ENCODE peak calls at places on chromosomes 13 and 19, in eight cellular contexts. J, O, T, W, S, M, U and Y are unnamed samples.

GRCh38 chr13:107450426-107450825 is 764.9 kb downstream of the LIG4 start:
- DNase-seq in W (no peak), M (no peak), U (no peak), T (peak; percentile 7), S (no peak), J (no peak), O (no peak), Y (no peak)

GRCh38 chr19:54850930-54851329 is 687 bp downstream of the KIR3DL2 start:
- DNase-seq in S (no peak), J (no peak), U (no peak), M (no peak), W (no peak), T (no peak), O (no peak), Y (no peak)

GRCh38 chr19:46404039-46404883 is 9.1 kb downstream of the CCDC8 start:
- DNase-seq in S (no peak), T (peak; percentile 62), W (no peak), M (no peak), O (no peak), J (no peak), U (no peak), Y (peak; percentile 63)

GRCh38 chr13:93758575-93758974 is 532.0 kb downstream of the GPC6 start:
- DNase-seq in W (no peak), U (no peak), S (no peak), M (no peak), O (no peak), T (peak; percentile 60), J (no peak), Y (no peak)

GRCh38 chr13:75850915-75851314 is 214.8 kb downstream of the LMO7 start:
- DNase-seq in W (no peak), J (no peak), T (no peak), S (no peak), O (no peak), U (no peak), M (no peak), Y (no peak)

GRCh38 chr13:76630629-76631028 is 255.6 kb downstream of the KCTD12 start:
- DNase-seq in W (no peak), T (peak; percentile 34), S (no peak), O (no peak), U (no peak), M (no peak), J (no peak), Y (no peak)

GRCh38 chr19:48443731-48444128 is 2.1 kb upstream of the GRWD1 start:
- DNase-seq in J (no peak), O (no peak), U (no peak), W (no peak), T (no peak), M (no peak), S (no peak), Y (no peak)

GRCh38 chr13:95195146-95195545 is 106.1 kb downstream of the ABCC4 start:
- DNase-seq in J (no peak), M (no peak), T (no peak), U (no peak), S (no peak), W (no peak), O (no peak), Y (no peak)

GRCh38 chr13:51475727-51476521 is 23.1 kb upstream of the INTS6 start:
- DNase-seq in S (no peak), U (no peak), W (no peak), O (no peak), T (peak; percentile 76), J (no peak), M (no peak), Y (no peak)

GRCh38 chr19:29663861-29664752 is 1.2 kb upstream of the PLEKHF1 start:
- DNase-seq in T (peak; percentile 37), U (no peak), J (no peak), S (no peak), W (no peak), M (no peak), O (no peak), Y (peak; percentile 67)

GRCh38 chr13:24911135-24911524 is 147.2 kb downstream of the RNF17 start:
- DNase-seq in W (no peak), M (no peak), S (no peak), T (peak; percentile 79), O (no peak), J (no peak), U (no peak), Y (peak; percentile 38)

GRCh38 chr19:13401388-13401787 is 104.9 kb downstream of the CACNA1A start:
- DNase-seq in T (peak; percentile 63), O (no peak), U (no peak), S (no peak), M (no peak), J (no peak), W (no peak), Y (peak; percentile 15)

GRCh38 chr19:11986754-11987153 is 21.9 kb downstream of the ZNF763 start:
- DNase-seq in T (no peak), M (no peak), U (no peak), J (no peak), O (no peak), W (no peak), S (no peak), Y (no peak)

GRCh38 chr19:50486823-50487515 is 10.3 kb upstream of the GARIN5A start:
- DNase-seq in S (no peak), J (no peak), O (no peak), M (peak; percentile 49), U (no peak), T (peak; percentile 53), W (no peak), Y (peak; percentile 48)

GRCh38 chr13:100646030-100646673 is 28.4 kb downstream of the TMTC4 start:
- DNase-seq in O (peak; percentile 45), U (no peak), T (peak; percentile 49), S (no peak), W (peak; percentile 69), J (no peak), M (no peak), Y (peak; percentile 43)

GRCh38 chr19:10895363-10895762 is 24.0 kb downstream of the CARM1 start:
- DNase-seq in O (no peak), J (no peak), U (no peak), T (no peak), M (no peak), W (no peak), S (no peak), Y (no peak)

GRCh38 chr19:33350538-33351309 is 22.8 kb upstream of the CEBPG start:
- DNase-seq in W (no peak), O (no peak), S (no peak), U (no peak), M (no peak), T (peak; percentile 65), J (no peak), Y (no peak)

GRCh38 chr19:40143612-40144011 is 47.6 kb upstream of the MAP3K10 start:
- DNase-seq in T (no peak), O (no peak), J (no peak), W (no peak), S (no peak), M (peak; percentile 4), U (no peak), Y (no peak)

GRCh38 chr19:52662631-52663030 is 24.5 kb upstream of the ZNF83 start:
- DNase-seq in M (no peak), T (peak; percentile 56), S (no peak), O (no peak), J (no peak), W (no peak), U (no peak), Y (no peak)

GRCh38 chr13:47549219-47549752 is 451.8 kb downstream of the SUCLA2 start:
- DNase-seq in O (no peak), J (no peak), U (no peak), T (peak; percentile 7), S (no peak), W (no peak), M (no peak), Y (no peak)

GRCh38 chr13:26227396-26227971 is 5.4 kb upstream of the RNF6 start:
- DNase-seq in W (no peak), U (no peak), S (no peak), O (no peak), T (no peak), J (no peak), M (no peak), Y (no peak)

GRCh38 chr13:100636441-100636840 is 38.2 kb downstream of the TMTC4 start:
- DNase-seq in W (peak; percentile 94), J (no peak), T (no peak), U (no peak), M (no peak), O (peak; percentile 69), S (no peak), Y (no peak)

GRCh38 chr13:112159575-112160547 is 92.9 kb downstream of the SOX1 start:
- DNase-seq in T (no peak), S (no peak), O (no peak), M (no peak), U (no peak), W (no peak), J (no peak), Y (no peak)

GRCh38 chr19:9885077-9885552 is 50.0 kb downstream of the PIN1 start:
- DNase-seq in M (no peak), T (peak; percentile 38), W (no peak), U (no peak), O (no peak), S (peak; percentile 50), J (no peak), Y (peak; percentile 10)

GRCh38 chr13:100674363-100674847 is at the start of gene TMTC4:
- DNase-seq in W (no peak), S (no peak), J (no peak), O (no peak), U (no peak), M (no peak), T (no peak), Y (no peak)

GRCh38 chr13:45872574-45872973 is 21.0 kb upstream of the SIAH3 start:
- DNase-seq in J (no peak), M (no peak), W (no peak), T (no peak), O (no peak), U (no peak), S (no peak), Y (no peak)

GRCh38 chr13:53507741-53508140 is 479.1 kb downstream of the OLFM4 start:
- DNase-seq in T (no peak), O (no peak), S (no peak), W (no peak), U (no peak), M (no peak), J (no peak), Y (no peak)